ENCODE peak calls at places on chromosomes 13 and 19, in four cellular contexts. One of them, this sample, is unnamed.
A peak's percentile ranks its signal among the peaks of the same experiment; 100 is the strongest.

GRCh38 chr13:107421028-107421427 is 794.3 kb downstream of the LIG4 start:
- DNase-seq in thoracic aorta: no peak
- DNase-seq in left ventricle myocardium inferior: no peak
- DNase-seq in upper lobe of left lung: no peak
- DNase-seq in this sample: no peak

GRCh38 chr19:38564981-38565685 is 52.6 kb downstream of the MAP4K1 start:
- DNase-seq in left ventricle myocardium inferior: no peak
- DNase-seq in upper lobe of left lung: no peak
- DNase-seq in thoracic aorta: no peak
- DNase-seq in this sample: no peak

GRCh38 chr19:12946092-12946845 is 607 bp downstream of the RAD23A start:
- DNase-seq in thoracic aorta: no peak
- DNase-seq in upper lobe of left lung: peak; percentile 82
- DNase-seq in left ventricle myocardium inferior: peak; percentile 62
- DNase-seq in this sample: peak; percentile 89

GRCh38 chr13:36819811-36820140 is 754 bp downstream of the RFXAP start:
- DNase-seq in left ventricle myocardium inferior: no peak
- DNase-seq in thoracic aorta: no peak
- DNase-seq in upper lobe of left lung: peak; percentile 25
- DNase-seq in this sample: peak; percentile 51

GRCh38 chr13:60572003-60572792 is 175.2 kb downstream of the TDRD3 start:
- DNase-seq in upper lobe of left lung: no peak
- DNase-seq in thoracic aorta: no peak
- DNase-seq in left ventricle myocardium inferior: no peak
- DNase-seq in this sample: no peak

GRCh38 chr13:50291611-50292010 is 276.4 kb downstream of the KCNRG start:
- DNase-seq in upper lobe of left lung: no peak
- DNase-seq in thoracic aorta: no peak
- DNase-seq in left ventricle myocardium inferior: no peak
- DNase-seq in this sample: no peak

GRCh38 chr19:42349378-42350107 is 24.1 kb downstream of the MEGF8 start:
- DNase-seq in thoracic aorta: no peak
- DNase-seq in left ventricle myocardium inferior: no peak
- DNase-seq in upper lobe of left lung: no peak
- DNase-seq in this sample: no peak

GRCh38 chr19:21848706-21849105 is 12.7 kb upstream of the ZNF43 start:
- DNase-seq in upper lobe of left lung: no peak
- DNase-seq in left ventricle myocardium inferior: no peak
- DNase-seq in thoracic aorta: no peak
- DNase-seq in this sample: no peak

GRCh38 chr13:94251801-94252200 is 227.7 kb downstream of the DCT start:
- DNase-seq in thoracic aorta: no peak
- DNase-seq in upper lobe of left lung: no peak
- DNase-seq in left ventricle myocardium inferior: peak; percentile 21
- DNase-seq in this sample: peak; percentile 90

GRCh38 chr13:90623318-90624011 is 724.0 kb upstream of the MIR17HG start:
- DNase-seq in left ventricle myocardium inferior: no peak
- DNase-seq in thoracic aorta: no peak
- DNase-seq in upper lobe of left lung: no peak
- DNase-seq in this sample: no peak

GRCh38 chr13:32150239-32150638 is 118.7 kb downstream of the FRY start:
- DNase-seq in thoracic aorta: no peak
- DNase-seq in left ventricle myocardium inferior: no peak
- DNase-seq in upper lobe of left lung: no peak
- DNase-seq in this sample: no peak

GRCh38 chr13:48636550-48636949 is 17.2 kb upstream of the CYSLTR2 start:
- DNase-seq in left ventricle myocardium inferior: no peak
- DNase-seq in upper lobe of left lung: no peak
- DNase-seq in thoracic aorta: no peak
- DNase-seq in this sample: no peak

GRCh38 chr19:48363810-48364563 is at the start of the genes SYNGR4 and TMEM143:
- DNase-seq in upper lobe of left lung: peak; percentile 99
- DNase-seq in thoracic aorta: peak; percentile 93
- DNase-seq in left ventricle myocardium inferior: peak; percentile 99
- DNase-seq in this sample: peak; percentile 100

GRCh38 chr19:15113245-15114152 is 6.3 kb downstream of the SYDE1 start:
- DNase-seq in thoracic aorta: no peak
- DNase-seq in left ventricle myocardium inferior: no peak
- DNase-seq in upper lobe of left lung: no peak
- DNase-seq in this sample: no peak

GRCh38 chr19:8494158-8494557 is 8.3 kb downstream of the PRAM1 start:
- DNase-seq in upper lobe of left lung: peak; percentile 61
- DNase-seq in left ventricle myocardium inferior: no peak
- DNase-seq in thoracic aorta: no peak
- DNase-seq in this sample: no peak

GRCh38 chr19:3319643-3320353 is 46.6 kb upstream of the NFIC start:
- DNase-seq in upper lobe of left lung: no peak
- DNase-seq in left ventricle myocardium inferior: no peak
- DNase-seq in thoracic aorta: no peak
- DNase-seq in this sample: no peak

GRCh38 chr19:44947041-44947581 is 1.3 kb downstream of the APOC2 start:
- DNase-seq in upper lobe of left lung: no peak
- DNase-seq in left ventricle myocardium inferior: no peak
- DNase-seq in thoracic aorta: no peak
- DNase-seq in this sample: no peak

GRCh38 chr19:55179570-55180484 is at the start of gene SYT5:
- DNase-seq in thoracic aorta: no peak
- DNase-seq in left ventricle myocardium inferior: peak; percentile 33
- DNase-seq in upper lobe of left lung: no peak
- DNase-seq in this sample: no peak

GRCh38 chr13:48804836-48805601 is 151.3 kb downstream of the CYSLTR2 start:
- DNase-seq in upper lobe of left lung: no peak
- DNase-seq in thoracic aorta: no peak
- DNase-seq in left ventricle myocardium inferior: no peak
- DNase-seq in this sample: no peak

GRCh38 chr13:20964904-20965303 is 62.4 kb upstream of the XPO4 start:
- DNase-seq in upper lobe of left lung: no peak
- DNase-seq in left ventricle myocardium inferior: no peak
- DNase-seq in thoracic aorta: no peak
- DNase-seq in this sample: no peak

GRCh38 chr13:21579754-21580316 is 24.1 kb downstream of the MICU2 start:
- DNase-seq in left ventricle myocardium inferior: no peak
- DNase-seq in thoracic aorta: no peak
- DNase-seq in upper lobe of left lung: no peak
- DNase-seq in this sample: no peak

GRCh38 chr13:77894743-77895142 is 23.9 kb downstream of the EDNRB start:
- DNase-seq in left ventricle myocardium inferior: no peak
- DNase-seq in upper lobe of left lung: no peak
- DNase-seq in thoracic aorta: no peak
- DNase-seq in this sample: peak; percentile 28

GRCh38 chr13:34044660-34045080 is 226.7 kb downstream of the RFC3 start:
- DNase-seq in upper lobe of left lung: no peak
- DNase-seq in thoracic aorta: no peak
- DNase-seq in left ventricle myocardium inferior: no peak
- DNase-seq in this sample: no peak

GRCh38 chr19:21402303-21402985 is 5.5 kb downstream of the ZNF493 start:
- DNase-seq in thoracic aorta: no peak
- DNase-seq in upper lobe of left lung: no peak
- DNase-seq in left ventricle myocardium inferior: no peak
- DNase-seq in this sample: no peak

GRCh38 chr19:3075605-3076431 is 13.5 kb upstream of the TLE5 start:
- DNase-seq in thoracic aorta: no peak
- DNase-seq in left ventricle myocardium inferior: peak; percentile 51
- DNase-seq in upper lobe of left lung: peak; percentile 59
- DNase-seq in this sample: peak; percentile 58

GRCh38 chr13:37143901-37144300 is 38.4 kb upstream of the CSNK1A1L start:
- DNase-seq in upper lobe of left lung: no peak
- DNase-seq in left ventricle myocardium inferior: no peak
- DNase-seq in thoracic aorta: no peak
- DNase-seq in this sample: no peak

GRCh38 chr13:94389544-94390351 is 89.7 kb downstream of the DCT start:
- DNase-seq in thoracic aorta: no peak
- DNase-seq in left ventricle myocardium inferior: no peak
- DNase-seq in upper lobe of left lung: no peak
- DNase-seq in this sample: no peak

GRCh38 chr19:14369399-14370168 is 11.7 kb upstream of the ADGRE5 start:
- DNase-seq in left ventricle myocardium inferior: no peak
- DNase-seq in thoracic aorta: no peak
- DNase-seq in upper lobe of left lung: peak; percentile 56
- DNase-seq in this sample: peak; percentile 48

GRCh38 chr13:20349564-20350379 is 117.7 kb upstream of the GJB6 start:
- DNase-seq in upper lobe of left lung: no peak
- DNase-seq in left ventricle myocardium inferior: no peak
- DNase-seq in thoracic aorta: no peak
- DNase-seq in this sample: no peak

GRCh38 chr13:93248627-93249047 is 22.0 kb downstream of the GPC6 start:
- DNase-seq in upper lobe of left lung: peak; percentile 76
- DNase-seq in thoracic aorta: no peak
- DNase-seq in left ventricle myocardium inferior: no peak
- DNase-seq in this sample: peak; percentile 45

GRCh38 chr19:13099073-13099999 is 3.3 kb downstream of the LYL1 start:
- DNase-seq in left ventricle myocardium inferior: peak; percentile 81
- DNase-seq in thoracic aorta: no peak
- DNase-seq in upper lobe of left lung: peak; percentile 92
- DNase-seq in this sample: no peak

GRCh38 chr13:35157143-35157755 is 215.2 kb downstream of the NBEA start:
- DNase-seq in thoracic aorta: no peak
- DNase-seq in upper lobe of left lung: no peak
- DNase-seq in left ventricle myocardium inferior: no peak
- DNase-seq in this sample: peak; percentile 21

GRCh38 chr13:77374786-77375185 is 47.9 kb upstream of the MYCBP2 start:
- DNase-seq in thoracic aorta: no peak
- DNase-seq in left ventricle myocardium inferior: no peak
- DNase-seq in upper lobe of left lung: no peak
- DNase-seq in this sample: no peak

GRCh38 chr13:21371011-21371410 is 88.1 kb downstream of the ZDHHC20 start:
- DNase-seq in left ventricle myocardium inferior: no peak
- DNase-seq in upper lobe of left lung: no peak
- DNase-seq in thoracic aorta: no peak
- DNase-seq in this sample: no peak

GRCh38 chr13:82976499-82976898 is 905.8 kb downstream of the SLITRK1 start:
- DNase-seq in upper lobe of left lung: no peak
- DNase-seq in left ventricle myocardium inferior: no peak
- DNase-seq in thoracic aorta: no peak
- DNase-seq in this sample: no peak

GRCh38 chr19:16436780-16437179 is 35.0 kb downstream of the EPS15L1 start:
- DNase-seq in left ventricle myocardium inferior: no peak
- DNase-seq in upper lobe of left lung: no peak
- DNase-seq in thoracic aorta: no peak
- DNase-seq in this sample: no peak
- H3K4me1 ChIP-seq in left ventricle myocardium inferior: peaks cover 58% of the 10 kb centered on the region
- H3K4me1 ChIP-seq in upper lobe of left lung: peaks cover 17% of the 10 kb centered on the region
- H3K4me1 ChIP-seq in thoracic aorta: peaks cover 31% of the 10 kb centered on the region
- H3K4me1 ChIP-seq in this sample: peaks cover 26% of the 10 kb centered on the region

GRCh38 chr13:30047154-30047874 is 196.9 kb upstream of the UBL3 start:
- DNase-seq in upper lobe of left lung: no peak
- DNase-seq in left ventricle myocardium inferior: no peak
- DNase-seq in thoracic aorta: no peak
- DNase-seq in this sample: no peak
- H3K4me3 ChIP-seq in upper lobe of left lung: no peak overlapping the region
- H3K4me3 ChIP-seq in left ventricle myocardium inferior: no peak overlapping the region
- H3K4me3 ChIP-seq in thoracic aorta: no peak overlapping the region
- H3K4me3 ChIP-seq in this sample: no peak overlapping the region

DNA sequence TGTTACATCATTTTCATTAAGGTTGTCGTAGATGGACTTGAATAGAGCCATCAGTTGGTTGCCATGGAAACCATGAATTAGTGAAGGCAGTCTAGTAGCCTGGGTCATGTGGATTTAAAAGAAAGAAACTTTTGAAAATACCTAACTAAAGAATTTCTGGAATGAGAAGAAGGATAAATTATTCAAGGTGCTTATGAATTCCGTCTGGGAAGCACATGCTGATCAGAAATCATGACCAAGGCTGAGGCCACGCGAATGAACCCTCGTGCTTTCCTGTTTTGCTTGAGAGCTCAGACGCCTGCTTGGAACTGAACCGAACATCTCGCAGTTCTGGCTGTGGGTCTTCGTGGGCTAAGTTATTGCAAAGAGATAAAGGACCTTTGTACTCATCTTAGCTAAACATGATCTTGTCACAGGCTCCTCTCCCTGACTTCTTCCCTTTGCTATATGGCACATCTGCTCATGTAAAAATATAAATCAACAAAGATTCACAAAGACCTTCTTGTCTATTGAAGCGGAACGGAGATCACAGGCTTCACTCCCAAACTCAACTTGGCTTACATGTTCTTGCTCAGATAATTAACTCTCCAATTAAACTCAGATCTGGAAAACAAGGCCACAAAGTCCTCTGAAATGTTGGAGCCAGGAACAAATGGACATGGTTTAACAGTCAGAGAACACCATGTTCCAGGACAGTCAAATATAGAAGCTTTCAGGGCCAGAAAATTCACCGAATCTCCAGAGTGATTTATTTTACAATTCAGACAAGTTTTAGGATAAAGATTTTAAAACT is 140.1 kb downstream of the NUFIP1 start:
- DNase-seq in left ventricle myocardium inferior: no peak
- DNase-seq in thoracic aorta: no peak
- DNase-seq in upper lobe of left lung: no peak
- DNase-seq in this sample: no peak
- H3K27ac ChIP-seq in left ventricle myocardium inferior: peak overlapping the region; percentile 36
- H3K27ac ChIP-seq in thoracic aorta: peak overlapping the region; percentile 54
- H3K27ac ChIP-seq in upper lobe of left lung: no peak overlapping the region
- H3K27ac ChIP-seq in this sample: no peak overlapping the region

GRCh38 chr13:100208596-100208995 is 119.7 kb downstream of the PCCA start:
- DNase-seq in upper lobe of left lung: no peak
- DNase-seq in left ventricle myocardium inferior: no peak
- DNase-seq in thoracic aorta: no peak
- DNase-seq in this sample: no peak

GRCh38 chr13:100212904-100213538 is 124.1 kb downstream of the PCCA start:
- DNase-seq in thoracic aorta: no peak
- DNase-seq in upper lobe of left lung: no peak
- DNase-seq in left ventricle myocardium inferior: no peak
- DNase-seq in this sample: no peak

GRCh38 chr13:100213576-100213975 is 124.7 kb downstream of the PCCA start:
- DNase-seq in left ventricle myocardium inferior: no peak
- DNase-seq in thoracic aorta: no peak
- DNase-seq in upper lobe of left lung: no peak
- DNase-seq in this sample: no peak

GRCh38 chr13:100209857-100210580 is 121.1 kb downstream of the PCCA start:
- DNase-seq in thoracic aorta: no peak
- DNase-seq in upper lobe of left lung: no peak
- DNase-seq in left ventricle myocardium inferior: no peak
- DNase-seq in this sample: no peak

DNA sequence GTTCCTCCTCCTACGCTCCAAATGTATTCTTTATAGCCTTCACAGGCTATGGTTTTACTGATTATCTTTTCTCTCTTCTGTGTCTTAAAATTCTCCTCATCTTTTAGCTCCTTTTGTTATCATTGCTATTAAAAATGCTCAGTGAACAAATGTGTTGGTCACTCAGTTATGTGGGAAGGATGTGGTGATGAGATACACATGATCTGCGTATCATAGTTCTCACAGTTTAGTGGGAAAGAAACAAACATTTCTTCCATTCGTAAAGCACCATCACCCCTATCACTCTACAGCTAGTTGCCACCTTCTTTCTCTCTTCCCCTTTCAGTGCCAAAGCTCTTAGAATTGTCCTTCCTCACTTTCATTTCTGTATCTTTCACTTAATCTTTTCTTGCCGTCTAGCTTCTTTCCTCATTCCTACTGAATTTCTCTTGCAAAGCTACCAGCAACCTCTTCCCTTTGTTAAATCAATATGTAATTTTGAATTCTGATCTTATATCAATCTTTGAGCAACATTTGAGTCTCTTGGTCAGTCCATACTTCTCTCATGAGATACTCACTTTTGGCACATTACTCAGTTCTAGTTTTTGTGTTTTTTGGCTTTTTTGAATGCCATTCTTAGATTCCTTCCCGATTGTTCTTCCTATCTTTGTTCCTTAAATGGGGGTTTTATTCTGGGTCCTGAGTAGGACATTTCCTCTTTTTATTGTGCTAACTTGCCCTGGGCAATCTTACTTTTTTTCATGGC is 122.2 kb downstream of the PCCA start:
- DNase-seq in left ventricle myocardium inferior: no peak
- DNase-seq in upper lobe of left lung: no peak
- DNase-seq in thoracic aorta: no peak
- DNase-seq in this sample: no peak
- H3K4me1 ChIP-seq in left ventricle myocardium inferior: no peaks in the 10 kb centered on the region
- H3K4me1 ChIP-seq in upper lobe of left lung: no peaks in the 10 kb centered on the region
- H3K4me1 ChIP-seq in thoracic aorta: no peaks in the 10 kb centered on the region
- H3K4me1 ChIP-seq in this sample: no peaks in the 10 kb centered on the region

This sample was measured in SJCRH30.